ENCODE peak calls at places on chromosomes 16 and 17, in four cellular contexts. Y, I, T and N are unnamed samples.
A peak's percentile ranks its signal among the peaks of the same experiment; 100 is the strongest.

GRCh38 chr16:88923926-88924833 is 52.8 kb downstream of the CBFA2T3 start:
- DNase-seq in Y (no peak), I (peak; percentile 25), T (no peak), N (no peak)

GRCh38 chr17:75549246-75550138 is 24.0 kb downstream of the LLGL2 start:
- DNase-seq in Y (no peak), I (peak; percentile 89), T (no peak), N (no peak)

GRCh38 chr16:81627024-81627423 is 152.1 kb upstream of the PLCG2 start:
- DNase-seq in Y (no peak), I (no peak), T (no peak), N (no peak)

GRCh38 chr16:83887088-83887487 is 11.8 kb upstream of the MLYCD start:
- DNase-seq in Y (no peak), I (no peak), T (no peak), N (no peak)

GRCh38 chr16:28063047-28063521 is 430 bp downstream of the GSG1L start:
- DNase-seq in Y (no peak), I (no peak), T (no peak), N (no peak)

GRCh38 chr17:75238684-75239191 is 22.7 kb downstream of the GGA3 start:
- DNase-seq in Y (no peak), I (peak; percentile 74), T (no peak), N (peak; percentile 39)

GRCh38 chr16:3101018-3101840 is 2.1 kb upstream of the ZSCAN10 start:
- DNase-seq in Y (no peak), I (peak; percentile 65), T (no peak), N (no peak)

GRCh38 chr17:73196500-73196899 is 3.6 kb downstream of the COG1 start:
- DNase-seq in Y (no peak), I (no peak), T (no peak), N (no peak)

GRCh38 chr16:24070851-24071250 is 185.3 kb upstream of the CACNG3 start:
- DNase-seq in Y (peak; percentile 75), I (peak; percentile 29), T (peak; percentile 9), N (peak; percentile 88)

GRCh38 chr16:1909661-1910231 is 8.5 kb downstream of the HS3ST6 start:
- DNase-seq in Y (no peak), I (no peak), T (no peak), N (no peak)

GRCh38 chr16:30841332-30841731 is 52.5 kb downstream of the BCL7C start:
- DNase-seq in Y (no peak), I (no peak), T (no peak), N (no peak)

GRCh38 chr16:80599466-80599865 is 58.7 kb downstream of the DYNLRB2 start:
- DNase-seq in Y (no peak), I (no peak), T (no peak), N (no peak)

GRCh38 chr16:58336332-58337089 is 41.7 kb upstream of the PRSS54 start:
- DNase-seq in Y (peak; percentile 79), I (peak; percentile 78), T (peak; percentile 51), N (peak; percentile 74)

GRCh38 chr17:55334881-55335523 is 70.2 kb downstream of the HLF start:
- DNase-seq in Y (no peak), I (no peak), T (no peak), N (no peak)

GRCh38 chr16:64144612-64145011 is 977.3 kb downstream of the CDH11 start:
- DNase-seq in Y (no peak), I (no peak), T (no peak), N (no peak)

GRCh38 chr17:80970044-80970761 is 21.4 kb upstream of the CHMP6 start:
- DNase-seq in Y (no peak), I (no peak), T (no peak), N (no peak)

GRCh38 chr17:81471804-81472456 is 40.7 kb downstream of the ACTG1 start:
- DNase-seq in Y (no peak), I (peak; percentile 42), T (no peak), N (peak; percentile 57)

GRCh38 chr17:79183221-79184158 is 108.9 kb downstream of the ENGASE start:
- DNase-seq in Y (no peak), I (no peak), T (no peak), N (peak; percentile 48)

GRCh38 chr16:11665071-11665491 is 3.2 kb upstream of the SNN start:
- DNase-seq in Y (no peak), I (no peak), T (no peak), N (peak; percentile 46)

GRCh38 chr17:38547439-38547838 is 58.3 kb downstream of the SRCIN1 start:
- DNase-seq in Y (no peak), I (no peak), T (no peak), N (no peak)

GRCh38 chr17:49576121-49576905 is 642 bp downstream of the NXPH3 start:
- DNase-seq in Y (no peak), I (no peak), T (no peak), N (no peak)

GRCh38 chr16:30065943-30066881 is 652 bp downstream of the ALDOA start:
- DNase-seq in Y (no peak), I (no peak), T (no peak), N (no peak)

GRCh38 chr17:69853533-69854262 is 221.3 kb upstream of the KCNJ16 start:
- DNase-seq in Y (no peak), I (no peak), T (no peak), N (no peak)

GRCh38 chr17:74571894-74572293 is 4.6 kb upstream of the CD300H start:
- DNase-seq in Y (no peak), I (no peak), T (no peak), N (no peak)

GRCh38 chr17:75998327-75998795 is 2.3 kb upstream of the CDK3 start:
- DNase-seq in Y (no peak), I (peak; percentile 80), T (no peak), N (no peak)

GRCh38 chr16:79081292-79082066 is 519.1 kb downstream of the MAF start:
- DNase-seq in Y (no peak), I (peak; percentile 45), T (no peak), N (no peak)

GRCh38 chr16:66928702-66929388 is 3.5 kb upstream of the RRAD start:
- DNase-seq in Y (peak; percentile 34), I (peak; percentile 39), T (no peak), N (no peak)

GRCh38 chr16:4261557-4262172 is 11.2 kb downstream of the TFAP4 start:
- DNase-seq in Y (no peak), I (peak; percentile 26), T (no peak), N (no peak)

GRCh38 chr16:74035816-74036215 is 260.8 kb upstream of the PSMD7 start:
- DNase-seq in Y (no peak), I (peak; percentile 12), T (no peak), N (no peak)

GRCh38 chr17:36641877-36642845 is 40.8 kb downstream of the MRM1 start:
- DNase-seq in Y (no peak), I (no peak), T (no peak), N (no peak)

GRCh38 chr17:47866941-47867340 is 16.0 kb upstream of the SP6 start:
- DNase-seq in Y (no peak), I (no peak), T (no peak), N (no peak)

GRCh38 chr16:11254913-11255736 is 879 bp downstream of the SOCS1 start:
- DNase-seq in Y (no peak), I (no peak), T (no peak), N (no peak)

GRCh38 chr17:75364078-75364477 is 41.4 kb downstream of the GRB2 start:
- DNase-seq in Y (no peak), I (no peak), T (no peak), N (no peak)

DNA sequence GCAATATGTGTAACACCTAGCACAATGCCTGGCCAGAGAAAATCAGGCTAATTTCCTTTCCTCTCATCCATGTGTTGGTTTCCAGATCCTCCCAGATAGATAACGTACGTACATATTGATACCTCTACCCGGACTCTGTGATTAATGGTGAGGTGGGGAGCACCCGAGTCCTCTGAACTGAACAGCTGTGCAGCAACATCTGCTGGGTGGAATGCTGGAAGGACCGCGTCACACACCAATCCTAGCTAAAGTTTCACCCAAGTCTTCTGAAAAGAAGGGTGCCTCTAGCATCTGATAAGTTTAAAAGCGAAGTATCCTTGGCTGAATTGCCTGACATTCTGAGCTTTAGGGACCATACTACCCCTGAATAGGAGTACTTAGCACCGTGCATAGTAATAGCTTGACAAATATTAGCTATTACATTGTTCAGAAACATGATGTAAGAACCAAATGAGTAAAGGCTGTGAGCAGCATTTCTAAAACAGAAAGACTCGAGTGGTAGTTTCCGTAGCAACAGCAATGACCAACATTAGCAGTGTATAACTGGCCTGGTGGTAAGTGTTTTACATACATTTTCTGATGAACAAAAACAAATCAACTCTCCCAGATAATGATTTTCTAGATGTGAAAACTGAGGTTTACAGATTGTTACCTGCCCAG is 91.4 kb downstream of the SYCE1L start:
- DNase-seq in Y (no peak), I (no peak), T (no peak), N (no peak)
- TF ChIP-seq YY1 in Y (no peak), I (no peak), T (no peak), N (no peak)

DNA sequence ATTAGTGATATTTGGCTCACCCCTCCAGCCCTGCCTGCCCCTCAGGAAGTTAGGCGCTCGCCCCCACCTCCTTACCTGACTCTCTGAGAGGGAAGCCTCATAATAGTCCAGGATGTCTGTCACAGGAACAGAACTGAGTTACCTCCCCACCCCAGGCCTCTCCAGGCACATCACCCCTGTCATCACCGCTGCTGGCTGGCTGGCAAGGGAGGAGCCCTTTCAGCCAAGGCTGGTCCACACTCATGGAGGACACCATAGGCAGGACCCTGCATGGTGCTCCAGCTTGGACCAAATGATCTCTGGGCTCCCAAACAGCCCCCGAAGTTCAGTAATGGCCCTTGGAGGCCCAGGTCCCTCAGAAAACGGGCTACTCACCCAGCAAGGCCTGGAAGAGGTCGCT is 1.5 kb downstream of the DLG4 start:
- DNase-seq in Y (no peak), I (no peak), T (no peak), N (no peak)
- H3K4me3 ChIP-seq in Y (peak overlapping the region; percentile 13), I (no peak overlapping the region), T (no peak overlapping the region), N (no peak overlapping the region)

GRCh38 chr16:69465881-69466280 is 41.5 kb downstream of the CYB5B start:
- DNase-seq in Y (no peak), I (peak; percentile 87), T (no peak), N (no peak)
- TF ChIP-seq SUZ12 in Y (no peak), I (no peak), T (no peak), N (no peak)

GRCh38 chr17:181213-182163 is at the start of gene DOC2B:
- DNase-seq in Y (no peak), I (no peak), T (no peak), N (no peak)

GRCh38 chr17:182164-182751 is 808 bp upstream of the DOC2B start:
- DNase-seq in Y (no peak), I (peak; percentile 42), T (no peak), N (no peak)

GRCh38 chr17:179721-180379 is 1.6 kb downstream of the DOC2B start:
- DNase-seq in Y (no peak), I (no peak), T (no peak), N (no peak)

GRCh38 chr17:179066-179432 is 2.4 kb downstream of the DOC2B start:
- DNase-seq in Y (no peak), I (no peak), T (no peak), N (no peak)

DNA sequence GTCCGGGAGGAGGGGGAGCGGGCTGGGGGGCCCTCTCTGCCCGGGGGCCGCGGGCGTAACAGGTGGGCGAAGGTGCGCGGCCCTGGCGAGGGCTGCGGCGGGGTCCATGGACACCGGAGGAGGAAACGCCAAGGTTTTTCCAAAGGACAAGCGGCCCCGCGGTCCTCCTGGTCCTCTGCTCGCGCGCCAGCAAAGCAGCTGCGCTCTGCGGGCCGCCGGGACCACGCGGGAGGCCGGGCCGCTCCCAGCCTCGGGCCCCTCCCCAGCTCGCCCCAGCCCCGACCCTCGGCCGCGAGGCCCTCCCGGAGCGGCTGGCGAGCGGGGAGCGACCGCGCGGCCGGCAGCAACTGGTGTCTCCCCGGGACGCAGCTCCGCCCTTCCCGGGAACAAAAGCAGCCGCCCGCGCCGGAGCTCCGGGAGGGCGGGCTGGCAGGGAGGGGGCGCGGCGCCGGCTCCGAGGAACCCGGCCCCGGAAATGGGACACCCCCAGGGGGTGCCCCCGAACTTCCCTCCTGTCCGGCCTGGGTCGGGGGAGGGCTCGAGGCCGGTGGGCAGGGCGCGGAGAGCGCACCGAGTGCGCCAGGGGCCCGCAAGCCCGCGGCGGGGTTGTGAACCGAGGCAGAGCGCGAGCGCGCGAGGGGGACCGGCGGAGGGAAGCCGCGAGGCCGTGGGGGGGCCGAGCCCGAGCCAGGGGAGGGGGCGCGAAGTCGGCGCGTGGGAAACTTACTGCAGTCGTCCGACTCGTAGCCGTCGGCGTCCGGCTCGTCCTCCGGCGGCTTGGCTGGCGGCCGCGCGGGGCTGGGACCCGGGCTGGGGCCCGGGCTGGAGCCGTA is 854 bp downstream of the DOC2B start:
- DNase-seq in Y (no peak), I (no peak), T (no peak), N (no peak)
- TF ChIP-seq YY1 in Y (no peak), I (no peak), T (no peak), N (no peak)